ENCODE peak calls at places on chromosomes 4 and X, in seven cellular contexts. X is endothelial cell, U is upper lobe of right lung, Y is lower lobe of right lung, I is fibroblast of the aortic adventitia, P is IMR-90, M is cardiac fibroblast. W is an unnamed sample.

GRCh38 chrX:43973249-43973672 is at the start of gene NDP:
- DNase-seq in M (peak), Y (no peak), P (no peak), I (no peak), X (no peak), U (no peak), W (no peak)

GRCh38 chrX:152028611-152029010 is 54.1 kb upstream of the GABRE start:
- DNase-seq in M (no peak), X (no peak), U (no peak), I (no peak), Y (no peak), P (no peak), W (no peak)

GRCh38 chr4:2339458-2340271 is 77.8 kb upstream of the MXD4 start:
- DNase-seq in P (no peak), Y (no peak), M (no peak), I (no peak), X (peak), U (peak), W (peak)

GRCh38 chrX:109485470-109486340 is 3.8 kb upstream of the GUCY2F start:
- DNase-seq in Y (peak), U (peak), I (peak), X (peak), P (peak), M (peak), W (no peak)

GRCh38 chr4:181593703-181594102 is 649.5 kb upstream of the TENM3 start:
- DNase-seq in X (no peak), P (no peak), U (no peak), Y (no peak), M (no peak), I (no peak), W (no peak)

GRCh38 chr4:7734651-7735260 is 204.9 kb downstream of the AFAP1 start:
- DNase-seq in U (peak), Y (peak), X (no peak), P (no peak), I (no peak), M (no peak), W (peak)

GRCh38 chrX:129347291-129347690 is 176.0 kb downstream of the SMARCA1 start:
- DNase-seq in U (no peak), P (no peak), Y (no peak), I (no peak), M (no peak), X (no peak), W (no peak)

GRCh38 chr4:155478336-155478825 is 101.6 kb upstream of the MAP9 start:
- DNase-seq in U (no peak), Y (no peak), I (peak), P (peak), X (no peak), M (peak), W (no peak)

GRCh38 chrX:53395605-53396298 is 26.7 kb downstream of the SMC1A start:
- DNase-seq in Y (no peak), X (no peak), P (no peak), U (no peak), M (no peak), I (no peak), W (no peak)

GRCh38 chrX:151724563-151725337 is 8.9 kb downstream of the FATE1 start:
- DNase-seq in X (no peak), I (no peak), M (no peak), P (no peak), Y (no peak), U (no peak), W (no peak)

GRCh38 chr4:167020410-167020809 is 213.9 kb downstream of the SPOCK3 start:
- DNase-seq in X (peak), I (peak), U (no peak), M (no peak), Y (no peak), P (no peak), W (no peak)

GRCh38 chrX:68851082-68851481 is 22.3 kb downstream of the EFNB1 start:
- DNase-seq in X (no peak), M (no peak), I (no peak), Y (no peak), U (no peak), P (no peak), W (no peak)

GRCh38 chr4:186617921-186618320 is 62.6 kb upstream of the MTNR1A start:
- DNase-seq in P (peak), X (no peak), U (no peak), M (no peak), I (no peak), Y (no peak), W (no peak)

GRCh38 chrX:41412261-41413167 is 34.6 kb upstream of the NYX start:
- DNase-seq in M (no peak), Y (peak), U (no peak), X (no peak), P (no peak), I (no peak), W (no peak)

GRCh38 chr4:150325872-150326271 is 247.6 kb downstream of the DCLK2 start:
- DNase-seq in M (no peak), U (no peak), Y (no peak), P (no peak), I (peak), X (no peak), W (no peak)

GRCh38 chr4:120753854-120754253 is 168.7 kb downstream of the PRDM5 start:
- DNase-seq in X (no peak), Y (no peak), I (no peak), U (no peak), P (no peak), M (peak), W (no peak)

GRCh38 chr4:127509155-127509554 is 123.6 kb upstream of the INTU start:
- DNase-seq in U (no peak), X (no peak), M (peak), I (peak), P (peak), Y (no peak), W (no peak)

GRCh38 chrX:21176927-21177571 is 197.2 kb upstream of the CNKSR2 start:
- DNase-seq in Y (no peak), X (no peak), P (no peak), M (no peak), I (no peak), U (no peak), W (no peak)
- TF ChIP-seq CTCF in Y (no peak), X (no peak), P (no peak), M (no peak), I (no peak), U (no peak), W (no peak)

GRCh38 chrX:123625952-123626351 is 106.9 kb downstream of the THOC2 start:
- DNase-seq in X (no peak), M (no peak), P (no peak), Y (no peak), I (no peak), U (no peak), W (no peak)
- TF ChIP-seq CTCF in X (no peak), M (no peak), P (no peak), Y (no peak), I (no peak), U (no peak), W (no peak)

DNA sequence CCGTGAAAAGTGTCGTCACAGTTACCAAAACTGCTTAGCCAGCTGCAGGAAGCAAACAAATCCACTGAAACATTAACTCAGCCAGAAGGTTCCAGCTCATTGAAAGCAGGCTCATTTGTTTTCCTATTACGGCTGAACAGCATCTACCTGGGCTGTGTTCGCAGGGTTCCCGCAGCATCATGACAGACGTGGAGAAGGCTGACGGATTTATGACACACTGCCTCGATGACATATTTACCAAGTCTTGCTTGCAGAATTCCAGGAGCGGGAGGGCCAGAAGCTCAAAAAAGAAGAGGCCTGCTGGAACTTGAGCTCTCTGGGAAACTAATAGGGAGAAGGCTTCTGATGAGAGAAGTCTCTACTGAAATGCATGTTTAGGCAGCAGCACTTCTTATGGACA is 781.1 kb downstream of the RAB28 start:
- DNase-seq in U (no peak), M (no peak), I (no peak), Y (no peak), X (no peak), P (no peak), W (no peak)
- TF ChIP-seq CTCF in U (no peak), M (no peak), I (no peak), Y (no peak), X (no peak), P (no peak), W (no peak)

GRCh38 chrX:19865567-19866363 is 21.6 kb downstream of the SH3KBP1 start:
- DNase-seq in I (no peak), X (no peak), P (no peak), Y (no peak), M (no peak), U (no peak), W (no peak)

GRCh38 chrX:19864736-19865135 is 22.7 kb downstream of the SH3KBP1 start:
- DNase-seq in M (no peak), X (no peak), I (no peak), Y (no peak), U (no peak), P (no peak), W (peak)

GRCh38 chrX:19863237-19864223 is 23.9 kb downstream of the SH3KBP1 start:
- DNase-seq in X (no peak), U (no peak), I (no peak), M (no peak), P (peak), Y (no peak), W (no peak)

GRCh38 chrX:19860571-19860970 is 26.8 kb downstream of the SH3KBP1 start:
- DNase-seq in Y (no peak), I (no peak), M (no peak), U (no peak), P (no peak), X (no peak), W (no peak)

GRCh38 chrX:19862634-19863236 is 24.7 kb downstream of the SH3KBP1 start:
- DNase-seq in M (no peak), X (no peak), I (no peak), P (no peak), Y (no peak), U (no peak), W (no peak)
- TF ChIP-seq CTCF in M (no peak), X (no peak), I (no peak), P (no peak), Y (no peak), U (no peak), W (no peak)

GRCh38 chrX:150587585-150588503 is 19.4 kb downstream of the MTM1 start:
- DNase-seq in M (peak), Y (no peak), P (no peak), I (peak), U (no peak), X (peak), W (no peak)
- TF ChIP-seq CTCF in M (peak), Y (peak), P (peak), I (peak), U (peak), X (peak), W (peak)

GRCh38 chr4:149031399-149031798 is 589.2 kb upstream of the NR3C2 start:
- DNase-seq in P (peak), Y (no peak), X (no peak), M (peak), U (no peak), I (peak), W (no peak)
- TF ChIP-seq CTCF in P (peak), Y (peak), X (peak), M (peak), U (peak), I (peak), W (peak)

DNA sequence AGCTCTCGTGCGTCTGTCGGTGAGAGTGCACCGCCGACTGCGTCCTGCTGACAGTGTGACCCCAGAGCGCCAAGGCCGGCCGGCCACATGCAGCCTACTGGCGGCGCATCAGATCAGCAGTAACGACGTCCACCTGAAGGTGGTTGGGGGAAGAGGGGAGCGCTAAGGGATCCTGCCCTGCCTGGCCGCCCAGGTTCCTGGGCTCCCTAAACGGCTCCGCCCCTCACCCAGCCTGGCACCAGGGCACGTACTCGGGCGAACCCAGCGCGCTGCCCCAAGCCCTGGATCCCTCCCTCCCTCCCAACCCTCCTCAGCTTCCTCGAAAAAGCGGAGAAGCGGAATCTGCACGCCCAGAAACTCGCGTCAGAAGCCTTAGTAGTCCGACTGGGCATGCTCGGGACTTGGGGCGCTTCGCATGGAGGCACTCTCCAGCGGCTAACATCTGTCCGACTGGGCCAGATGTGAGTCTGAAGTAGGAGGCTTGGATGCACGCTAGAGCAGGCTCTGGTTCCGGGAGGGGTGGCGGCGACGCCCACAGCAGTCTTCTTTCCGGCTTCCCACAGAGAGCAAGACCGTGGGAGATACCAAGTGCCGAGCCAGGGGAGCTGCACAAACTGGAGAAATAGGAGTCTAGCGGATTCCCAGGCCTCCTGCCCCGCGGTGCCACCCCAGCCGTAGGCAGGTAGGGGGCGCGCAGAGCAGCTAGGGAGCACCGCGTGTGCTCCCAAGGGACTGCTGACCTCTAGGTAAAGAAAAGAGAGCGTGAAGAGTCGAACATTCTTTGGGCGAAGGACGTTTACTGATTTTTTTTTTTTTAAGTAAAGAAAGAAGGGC is 114.4 kb upstream of the TEX13C start:
- DNase-seq in P (no peak), X (peak), M (no peak), Y (peak), U (no peak), I (no peak), W (peak)
- TF ChIP-seq CTCF in P (no peak), X (no peak), M (no peak), Y (no peak), U (no peak), I (no peak), W (no peak)